ENCODE peak calls at places on chromosomes 16 and 17, in four cellular contexts. One of them, this sample, is unnamed.

GRCh38 chr17:30450125-30451027 is 26.8 kb upstream of the GOSR1 start:
- DNase-seq in AG09309: no peak
- DNase-seq in lung: no peak
- DNase-seq in upper lobe of right lung: no peak
- DNase-seq in this sample: no peak

GRCh38 chr17:30244853-30245385 is 9.4 kb upstream of the SLC6A4 start:
- DNase-seq in AG09309: peak; percentile 39
- DNase-seq in lung: no peak
- DNase-seq in upper lobe of right lung: no peak
- DNase-seq in this sample: no peak

GRCh38 chr16:72189865-72190371 is 18.0 kb upstream of the PMFBP1 start:
- DNase-seq in AG09309: peak; percentile 14
- DNase-seq in lung: no peak
- DNase-seq in upper lobe of right lung: no peak
- DNase-seq in this sample: no peak

GRCh38 chr17:41544497-41544896 is 16.4 kb upstream of the KRT19 start:
- DNase-seq in AG09309: no peak
- DNase-seq in lung: no peak
- DNase-seq in upper lobe of right lung: no peak
- DNase-seq in this sample: no peak

GRCh38 chr17:20924306-20924705 is 118.5 kb downstream of the USP22 start:
- DNase-seq in AG09309: no peak
- DNase-seq in lung: no peak
- DNase-seq in upper lobe of right lung: no peak
- DNase-seq in this sample: no peak

GRCh38 chr16:4550587-4550986 is 5.6 kb upstream of the C16orf96 start:
- DNase-seq in AG09309: no peak
- DNase-seq in lung: no peak
- DNase-seq in upper lobe of right lung: no peak
- DNase-seq in this sample: no peak

GRCh38 chr16:78108451-78108850 is 9.0 kb downstream of the WWOX start:
- DNase-seq in AG09309: no peak
- DNase-seq in lung: no peak
- DNase-seq in upper lobe of right lung: no peak
- DNase-seq in this sample: no peak

GRCh38 chr17:38704645-38705522 is at the start of gene MLLT6:
- DNase-seq in AG09309: no peak
- DNase-seq in lung: peak; percentile 71
- DNase-seq in upper lobe of right lung: peak; percentile 87
- DNase-seq in this sample: peak; percentile 79

GRCh38 chr16:88838566-88838965 is 18.2 kb downstream of the GALNS start:
- DNase-seq in AG09309: no peak
- DNase-seq in lung: no peak
- DNase-seq in upper lobe of right lung: no peak
- DNase-seq in this sample: peak; percentile 21

GRCh38 chr16:23333034-23333579 is 31.0 kb downstream of the SCNN1B start:
- DNase-seq in AG09309: no peak
- DNase-seq in lung: no peak
- DNase-seq in upper lobe of right lung: no peak
- DNase-seq in this sample: no peak

GRCh38 chr17:40281663-40282062 is 6.0 kb upstream of the CDC6 start:
- DNase-seq in AG09309: no peak
- DNase-seq in lung: no peak
- DNase-seq in upper lobe of right lung: no peak
- DNase-seq in this sample: no peak

GRCh38 chr16:19815418-19815817 is 69.2 kb downstream of the GPRC5B start:
- DNase-seq in AG09309: no peak
- DNase-seq in lung: no peak
- DNase-seq in upper lobe of right lung: no peak
- DNase-seq in this sample: no peak

GRCh38 chr17:33233855-33234228 is 59.3 kb downstream of the ASIC2 start:
- DNase-seq in AG09309: no peak
- DNase-seq in lung: no peak
- DNase-seq in upper lobe of right lung: no peak
- DNase-seq in this sample: peak; percentile 13

GRCh38 chr17:63402808-63403207 is 43.3 kb downstream of the CYB561 start:
- DNase-seq in AG09309: no peak
- DNase-seq in lung: no peak
- DNase-seq in upper lobe of right lung: no peak
- DNase-seq in this sample: no peak

GRCh38 chr17:42034059-42034458 is 14.2 kb downstream of the NKIRAS2 start:
- DNase-seq in AG09309: no peak
- DNase-seq in lung: no peak
- DNase-seq in upper lobe of right lung: no peak
- DNase-seq in this sample: no peak

GRCh38 chr17:41140360-41141132 is at the start of gene KRTAP4-6:
- DNase-seq in AG09309: peak; percentile 82
- DNase-seq in lung: no peak
- DNase-seq in upper lobe of right lung: no peak
- DNase-seq in this sample: no peak

GRCh38 chr17:45270828-45271418 is 9.0 kb upstream of the SPATA32 start:
- DNase-seq in AG09309: no peak
- DNase-seq in lung: no peak
- DNase-seq in upper lobe of right lung: peak; percentile 68
- DNase-seq in this sample: no peak
- TF ChIP-seq CTCF in AG09309: peak; percentile 69
- TF ChIP-seq CTCF in lung: peak; percentile 5
- TF ChIP-seq CTCF in upper lobe of right lung: peak; percentile 49
- TF ChIP-seq CTCF in this sample: no peak

GRCh38 chr17:6393368-6393952 is 41.5 kb downstream of the AIPL1 start:
- DNase-seq in AG09309: no peak
- DNase-seq in lung: no peak
- DNase-seq in upper lobe of right lung: no peak
- DNase-seq in this sample: no peak

GRCh38 chr17:6394055-6394454 is 40.9 kb downstream of the AIPL1 start:
- DNase-seq in AG09309: no peak
- DNase-seq in lung: no peak
- DNase-seq in upper lobe of right lung: no peak
- DNase-seq in this sample: no peak

GRCh38 chr17:6402258-6402657 is 32.7 kb downstream of the AIPL1 start:
- DNase-seq in AG09309: no peak
- DNase-seq in lung: no peak
- DNase-seq in upper lobe of right lung: no peak
- DNase-seq in this sample: no peak

DNA sequence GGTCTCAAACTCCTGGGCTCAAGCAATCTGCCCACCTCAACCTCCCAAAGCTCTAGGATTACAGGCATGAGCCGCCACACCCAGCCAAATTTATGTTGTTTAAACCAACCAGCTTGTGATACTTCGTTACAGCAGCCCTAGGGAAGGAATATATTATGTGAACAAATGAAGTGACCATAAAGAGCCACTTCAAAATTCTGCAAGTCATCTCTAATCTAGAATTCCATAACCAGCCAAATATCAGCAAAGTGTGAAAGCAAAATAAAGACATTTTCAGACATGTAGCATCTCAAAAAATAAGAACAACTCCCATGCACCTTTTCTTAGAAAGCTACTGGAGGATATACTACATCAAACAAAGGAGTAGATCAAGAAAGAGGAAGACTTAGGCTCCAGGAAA is 36.0 kb downstream of the AIPL1 start:
- DNase-seq in AG09309: no peak
- DNase-seq in lung: no peak
- DNase-seq in upper lobe of right lung: no peak
- DNase-seq in this sample: no peak
- TF ChIP-seq CTCF in AG09309: no peak
- TF ChIP-seq CTCF in lung: no peak
- TF ChIP-seq CTCF in upper lobe of right lung: no peak
- TF ChIP-seq CTCF in this sample: no peak

GRCh38 chr17:77145635-77146632 is 5.2 kb downstream of the SEC14L1 start:
- DNase-seq in AG09309: no peak
- DNase-seq in lung: peak; percentile 85
- DNase-seq in upper lobe of right lung: peak; percentile 79
- DNase-seq in this sample: peak; percentile 66
- TF ChIP-seq CTCF in AG09309: peak; percentile 47
- TF ChIP-seq CTCF in lung: no peak
- TF ChIP-seq CTCF in upper lobe of right lung: peak; percentile 30
- TF ChIP-seq CTCF in this sample: no peak

GRCh38 chr17:17269926-17270773 is 10.9 kb downstream of the COPS3 start:
- DNase-seq in AG09309: no peak
- DNase-seq in lung: no peak
- DNase-seq in upper lobe of right lung: no peak
- DNase-seq in this sample: no peak
- TF ChIP-seq CTCF in AG09309: peak; percentile 34
- TF ChIP-seq CTCF in lung: no peak
- TF ChIP-seq CTCF in upper lobe of right lung: peak; percentile 27
- TF ChIP-seq CTCF in this sample: no peak

This sample was measured in pancreas.